ENCODE peak calls at places on chromosome 15, in seven cellular contexts. I is foreskin melanocyte, D is transverse colon, S is NCI-H1417, O is AML-193, F is AG09309, L is fibroblast of lung. C is an unnamed sample.
A peak's percentile ranks its signal among the peaks of the same experiment; 100 is the strongest.

GRCh38 chr15:41561777-41562145 is 2.7 kb downstream of the TYRO3 start:
- DNase-seq in D (peak; percentile 24), L (peak; percentile 75), I (no peak), O (no peak), F (no peak), S (no peak), C (no peak)

GRCh38 chr15:57921371-57921770 is 144.1 kb downstream of the ALDH1A2 start:
- DNase-seq in O (no peak), I (no peak), L (peak; percentile 22), S (no peak), D (no peak), F (no peak), C (no peak)

GRCh38 chr15:29021901-29022300 is 136.1 kb downstream of the APBA2 start:
- DNase-seq in D (no peak), I (no peak), L (no peak), F (no peak), O (no peak), S (no peak), C (no peak)

GRCh38 chr15:101037090-101037830 is 118.1 kb downstream of the LRRK1 start:
- DNase-seq in I (no peak), F (no peak), O (no peak), L (no peak), S (no peak), D (peak; percentile 3), C (no peak)

GRCh38 chr15:78981532-78982313 is 36.9 kb upstream of the CTSH start:
- DNase-seq in I (no peak), D (no peak), L (no peak), O (no peak), F (no peak), S (no peak), C (no peak)

GRCh38 chr15:26516102-26516980 is 256.5 kb downstream of the GABRB3 start:
- DNase-seq in F (no peak), D (no peak), I (no peak), S (no peak), L (no peak), O (no peak), C (no peak)

GRCh38 chr15:65516997-65517865 is at the start of gene DPP8:
- DNase-seq in I (peak; percentile 92), F (peak; percentile 66), O (peak; percentile 79), S (peak; percentile 83), D (peak; percentile 95), L (peak; percentile 95), C (peak; percentile 92)

GRCh38 chr15:48370460-48370859 is 39.2 kb downstream of the DUT start:
- DNase-seq in O (no peak), I (no peak), D (no peak), S (no peak), F (peak; percentile 92), L (peak; percentile 92), C (no peak)

GRCh38 chr15:73754461-73754860 is 1.3 kb upstream of the INSYN1 start:
- DNase-seq in S (no peak), F (no peak), O (no peak), L (no peak), D (no peak), I (no peak), C (peak; percentile 64)

GRCh38 chr15:32659340-32659831 is 17.9 kb downstream of the SCG5 start:
- DNase-seq in O (no peak), I (no peak), D (no peak), L (no peak), F (peak; percentile 65), S (peak; percentile 19), C (no peak)

GRCh38 chr15:39807791-39808190 is 25.1 kb upstream of the FSIP1 start:
- DNase-seq in F (no peak), S (no peak), D (no peak), L (no peak), I (no peak), O (no peak), C (no peak)

GRCh38 chr15:81360491-81360890 is 13.5 kb downstream of the TMC3 start:
- DNase-seq in F (no peak), O (no peak), L (no peak), S (no peak), D (no peak), I (no peak), C (no peak)

GRCh38 chr15:34275154-34275553 is 50.3 kb downstream of the EMC4 start:
- DNase-seq in I (no peak), F (no peak), S (no peak), D (no peak), L (peak; percentile 14), O (no peak), C (no peak)

GRCh38 chr15:97522362-97522761 is 438.1 kb upstream of the ARRDC4 start:
- DNase-seq in I (no peak), O (no peak), D (no peak), S (no peak), L (no peak), F (no peak), C (peak; percentile 24)

GRCh38 chr15:84810073-84810840 is 6.9 kb upstream of the ALPK3 start:
- DNase-seq in F (no peak), O (no peak), I (no peak), L (peak; percentile 12), D (no peak), S (no peak), C (no peak)

GRCh38 chr15:89783111-89783860 is 7.2 kb downstream of the MESP2 start:
- DNase-seq in O (no peak), F (peak; percentile 64), L (peak; percentile 61), D (no peak), I (no peak), S (no peak), C (no peak)

GRCh38 chr15:59237119-59237853 is 30.6 kb downstream of the LDHAL6B start:
- DNase-seq in L (no peak), O (peak; percentile 69), F (no peak), I (peak; percentile 38), D (no peak), S (no peak), C (peak; percentile 88)

GRCh38 chr15:86336051-86336788 is 256.5 kb downstream of the AGBL1 start:
- DNase-seq in L (no peak), D (no peak), S (no peak), I (peak; percentile 16), F (no peak), O (no peak), C (no peak)

C was measured in MV-4-11.